ENCODE peak calls at places on chromosomes 13 and 19, in seven cellular contexts. B is endodermal cell, Q is cardiac muscle cell, G is RWPE1, A is tibial nerve, K is DND-41, C is keratinocyte. T is an unnamed sample.

GRCh38 chr13:106612688-106613087 is 44.8 kb upstream of the ARGLU1 start:
- DNase-seq in B (no peak), Q (peak; percentile 88), G (no peak), A (peak; percentile 82), K (no peak), C (no peak), T (no peak)

GRCh38 chr19:5641171-5641570 is 18.3 kb downstream of the SAFB start:
- DNase-seq in B (no peak), Q (no peak), G (peak; percentile 30), A (no peak), K (no peak), C (peak; percentile 21), T (peak; percentile 10)

GRCh38 chr13:43529796-43530195 is 257.0 kb downstream of the ENOX1 start:
- DNase-seq in B (no peak), Q (no peak), G (peak; percentile 19), A (no peak), K (no peak), C (no peak), T (peak; percentile 70)

GRCh38 chr13:35157143-35157755 is 215.2 kb downstream of the NBEA start:
- DNase-seq in B (peak; percentile 57), Q (peak; percentile 77), G (peak; percentile 38), A (no peak), K (peak; percentile 37), C (no peak), T (no peak)

GRCh38 chr13:98977568-98978270 is at the start of gene DOCK9:
- DNase-seq in B (peak; percentile 81), Q (peak; percentile 81), G (peak; percentile 39), A (peak; percentile 44), K (peak; percentile 41), C (no peak), T (no peak)

GRCh38 chr19:46513461-46514236 is 18.0 kb upstream of the PNMA8B start:
- DNase-seq in B (peak; percentile 96), Q (peak; percentile 88), G (peak; percentile 63), A (peak; percentile 42), K (peak; percentile 69), C (no peak), T (no peak)

GRCh38 chr13:33310245-33311038 is 24.9 kb upstream of the STARD13 start:
- DNase-seq in B (no peak), Q (no peak), G (no peak), A (no peak), K (no peak), C (no peak), T (peak; percentile 12)

GRCh38 chr13:52827839-52828238 is 20.6 kb downstream of the PCDH8 start:
- DNase-seq in B (peak; percentile 29), Q (no peak), G (no peak), A (no peak), K (no peak), C (no peak), T (no peak)

GRCh38 chr13:80040219-80040976 is 300.5 kb downstream of the SPRY2 start:
- DNase-seq in B (no peak), Q (peak; percentile 91), G (peak; percentile 80), A (no peak), K (no peak), C (peak; percentile 90), T (peak; percentile 94)

GRCh38 chr19:4278010-4278409 is 1.1 kb upstream of the SHD start:
- DNase-seq in B (peak; percentile 56), Q (no peak), G (no peak), A (no peak), K (no peak), C (no peak), T (no peak)

GRCh38 chr19:54470991-54471782 is 1.9 kb downstream of the CDC42EP5 start:
- DNase-seq in B (peak; percentile 72), Q (no peak), G (peak; percentile 47), A (peak; percentile 42), K (no peak), C (no peak), T (no peak)

GRCh38 chr13:91375119-91375729 is 23.2 kb upstream of the GPC5 start:
- DNase-seq in B (no peak), Q (peak; percentile 35), G (peak; percentile 24), A (no peak), K (no peak), C (no peak), T (no peak)

GRCh38 chr19:32676186-32676894 is 692 bp downstream of the RGS9BP start:
- DNase-seq in B (peak; percentile 80), Q (no peak), G (no peak), A (no peak), K (no peak), C (no peak), T (no peak)

GRCh38 chr19:50624949-50625600 is 14.6 kb downstream of the SYT3 start:
- DNase-seq in B (peak; percentile 25), Q (no peak), G (no peak), A (no peak), K (no peak), C (no peak), T (no peak)

GRCh38 chr13:43023244-43023931 is at the start of gene DNAJC15:
- DNase-seq in B (peak; percentile 86), Q (peak; percentile 86), G (no peak), A (peak; percentile 49), K (peak; percentile 73), C (no peak), T (no peak)

GRCh38 chr19:8505680-8506401 is 3.4 kb upstream of the PRAM1 start:
- DNase-seq in B (peak; percentile 94), Q (peak; percentile 74), G (peak; percentile 68), A (peak; percentile 68), K (peak; percentile 65), C (no peak), T (no peak)

GRCh38 chr13:45231722-45232121 is 30.9 kb upstream of the KCTD4 start:
- DNase-seq in B (no peak), Q (peak; percentile 56), G (no peak), A (no peak), K (no peak), C (no peak), T (no peak)

GRCh38 chr13:94419304-94419943 is 60.1 kb downstream of the DCT start:
- DNase-seq in B (no peak), Q (peak; percentile 82), G (no peak), A (no peak), K (no peak), C (no peak), T (peak; percentile 24)

GRCh38 chr19:11673608-11674041 is 65.1 kb downstream of the ZNF823 start:
- DNase-seq in B (peak; percentile 93), Q (peak; percentile 83), G (peak; percentile 17), A (no peak), K (peak; percentile 36), C (no peak), T (no peak)

GRCh38 chr13:40665754-40666057 is 735 bp downstream of the FOXO1 start:
- DNase-seq in B (no peak), Q (no peak), G (peak; percentile 32), A (no peak), K (no peak), C (no peak), T (no peak)

GRCh38 chr13:50448535-50448981 is 394.9 kb downstream of the DLEU7 start:
- DNase-seq in B (no peak), Q (no peak), G (peak; percentile 10), A (no peak), K (no peak), C (peak; percentile 4), T (peak; percentile 50)

GRCh38 chr13:105518086-105518485 is 1017.4 kb downstream of the EFNB2 start:
- DNase-seq in B (no peak), Q (no peak), G (no peak), A (no peak), K (no peak), C (no peak), T (no peak)

GRCh38 chr19:49581007-49581508 is at the start of gene PRRG2:
- DNase-seq in B (peak; percentile 74), Q (no peak), G (no peak), A (no peak), K (no peak), C (no peak), T (no peak)

GRCh38 chr19:49579947-49580263 is 451 bp downstream of the NOSIP start:
- DNase-seq in B (no peak), Q (no peak), G (peak; percentile 6), A (no peak), K (no peak), C (no peak), T (no peak)

GRCh38 chr19:49579193-49579592 is 1.2 kb downstream of the NOSIP start:
- DNase-seq in B (no peak), Q (no peak), G (no peak), A (no peak), K (no peak), C (no peak), T (no peak)

GRCh38 chr19:49583239-49583638 is 2.1 kb downstream of the PRRG2 start:
- DNase-seq in B (no peak), Q (no peak), G (no peak), A (no peak), K (no peak), C (no peak), T (no peak)

GRCh38 chr19:49580264-49581006 is at the start of gene NOSIP:
- DNase-seq in B (peak; percentile 98), Q (peak; percentile 98), G (peak; percentile 87), A (peak; percentile 87), K (peak; percentile 97), C (peak; percentile 76), T (peak; percentile 88)
- H3K27ac ChIP-seq in B (peak within 1 kb of the TSS; percentile 9), Q (peak within 1 kb of the TSS; percentile 66), G (peak within 1 kb of the TSS; percentile 70), A (peak within 1 kb of the TSS; percentile 59), K (peak within 1 kb of the TSS; percentile 81), C (peak within 1 kb of the TSS; percentile 76), T (peak within 1 kb of the TSS; percentile 52)

GRCh38 chr19:7410946-7411345 is 62.2 kb downstream of the ARHGEF18 start:
- DNase-seq in B (no peak), Q (no peak), G (no peak), A (no peak), K (no peak), C (no peak), T (no peak)
- H3K27ac ChIP-seq in B (no peak overlapping the region), Q (no peak overlapping the region), G (peak overlapping the region; percentile 11), A (no peak overlapping the region), K (no peak overlapping the region), C (no peak overlapping the region), T (peak overlapping the region; percentile 41)

GRCh38 chr19:10318807-10319426 is 3.1 kb upstream of the FDX2 start:
- DNase-seq in B (no peak), Q (no peak), G (no peak), A (no peak), K (no peak), C (no peak), T (no peak)

GRCh38 chr19:10317045-10317856 is 1.4 kb upstream of the FDX2 start:
- DNase-seq in B (no peak), Q (no peak), G (no peak), A (no peak), K (no peak), C (no peak), T (no peak)

GRCh38 chr19:10316229-10317044 is 622 bp upstream of the FDX2 start:
- DNase-seq in B (no peak), Q (no peak), G (no peak), A (no peak), K (no peak), C (no peak), T (no peak)

GRCh38 chr19:10317857-10318462 is 2.1 kb upstream of the FDX2 start:
- DNase-seq in B (no peak), Q (no peak), G (no peak), A (no peak), K (no peak), C (no peak), T (no peak)

GRCh38 chr19:10315335-10316214 is at the start of gene FDX2:
- DNase-seq in B (peak; percentile 97), Q (peak; percentile 80), G (peak; percentile 88), A (peak; percentile 73), K (peak; percentile 89), C (no peak), T (no peak)
- H3K27ac ChIP-seq in B (peak within 1 kb of the TSS; percentile 44), Q (peak within 1 kb of the TSS; percentile 67), G (peak within 1 kb of the TSS; percentile 76), A (peak within 1 kb of the TSS; percentile 32), K (peak within 1 kb of the TSS; percentile 66), C (peak within 1 kb of the TSS; percentile 53), T (peak within 1 kb of the TSS; percentile 28)

GRCh38 chr13:32205426-32206096 is 109.6 kb downstream of the ZAR1L start:
- DNase-seq in B (no peak), Q (peak; percentile 82), G (no peak), A (no peak), K (no peak), C (no peak), T (no peak)
- H3K27ac ChIP-seq in B (no peak overlapping the region), Q (no peak overlapping the region), G (no peak overlapping the region), A (no peak overlapping the region), K (no peak overlapping the region), C (no peak overlapping the region), T (no peak overlapping the region)

T was measured in epithelial cell of prostate.